ENCODE peak calls at places on chromosomes 13 and 19, in four cellular contexts. E is IMR-90, I is heart right ventricle, M is gastrocnemius medialis. Y is an unnamed sample.

GRCh38 chr13:33797622-33798021 is 20.3 kb upstream of the RFC3 start:
- DNase-seq in M (no peak), I (no peak), E (no peak), Y (no peak)

GRCh38 chr13:74575729-74576125 is 441.5 kb upstream of the KLF12 start:
- DNase-seq in E (peak; percentile 33), I (peak; percentile 88), M (peak; percentile 19), Y (no peak)

GRCh38 chr19:13100031-13100588 is 2.5 kb downstream of the LYL1 start:
- DNase-seq in I (no peak), E (no peak), M (no peak), Y (no peak)

GRCh38 chr13:79392882-79393563 is 13.0 kb downstream of the RBM26 start:
- DNase-seq in E (peak; percentile 68), M (no peak), I (no peak), Y (no peak)

GRCh38 chr19:1068111-1069001 is 1.4 kb downstream of the ARHGAP45 start:
- DNase-seq in I (peak; percentile 61), E (no peak), M (no peak), Y (no peak)

GRCh38 chr13:68170961-68171360 is 940.8 kb upstream of the PCDH9 start:
- DNase-seq in I (no peak), M (no peak), E (no peak), Y (no peak)

GRCh38 chr13:96141032-96141431 is 51.1 kb downstream of the HS6ST3 start:
- DNase-seq in E (peak; percentile 2), I (no peak), M (no peak), Y (no peak)

GRCh38 chr13:52096748-52097147 is 32.1 kb downstream of the NEK5 start:
- DNase-seq in I (no peak), M (no peak), E (no peak), Y (no peak)

GRCh38 chr13:98274921-98275487 is 97.9 kb upstream of the RNF113B start:
- DNase-seq in I (no peak), M (no peak), E (peak; percentile 87), Y (no peak)

GRCh38 chr19:22595918-22596341 is 38.2 kb upstream of the ZNF492 start:
- DNase-seq in E (no peak), I (peak; percentile 68), M (no peak), Y (no peak)

GRCh38 chr19:47523473-47523872 is 8.6 kb upstream of the NAPA start:
- DNase-seq in M (no peak), I (no peak), E (no peak), Y (no peak)

GRCh38 chr19:41958367-41959055 is 610 bp downstream of the RABAC1 start:
- DNase-seq in E (peak; percentile 62), M (peak; percentile 54), I (peak; percentile 86), Y (peak; percentile 68)

GRCh38 chr19:13054605-13055212 is 47.9 kb downstream of the LYL1 start:
- DNase-seq in M (no peak), I (no peak), E (no peak), Y (peak; percentile 75)

GRCh38 chr19:912181-913079 is 589 bp downstream of the R3HDM4 start:
- DNase-seq in E (no peak), I (no peak), M (no peak), Y (no peak)

GRCh38 chr13:32468502-32469147 is 40.7 kb upstream of the N4BP2L1 start:
- DNase-seq in I (no peak), M (no peak), E (no peak), Y (no peak)

GRCh38 chr13:61255035-61255796 is 160.4 kb downstream of the PCDH20 start:
- DNase-seq in M (no peak), E (no peak), I (no peak), Y (no peak)

GRCh38 chr19:7605490-7606222 is 10.0 kb downstream of the CAMSAP3 start:
- DNase-seq in M (no peak), I (no peak), E (no peak), Y (peak; percentile 22)

GRCh38 chr13:68929055-68929454 is 1178.6 kb upstream of the ATXN8OS start:
- DNase-seq in M (no peak), E (no peak), I (no peak), Y (no peak)

GRCh38 chr19:18097217-18097992 is at the start of gene MAST3:
- DNase-seq in I (peak; percentile 82), E (peak; percentile 67), M (peak; percentile 65), Y (peak; percentile 84)

GRCh38 chr13:98195054-98195791 is 18.2 kb upstream of the RNF113B start:
- DNase-seq in M (no peak), I (no peak), E (no peak), Y (no peak)

GRCh38 chr13:40220299-40220935 is 446.0 kb downstream of the FOXO1 start:
- DNase-seq in M (no peak), I (no peak), E (no peak), Y (no peak)

GRCh38 chr13:21034602-21035190 is 26.7 kb downstream of the LATS2 start:
- DNase-seq in E (no peak), M (peak; percentile 66), I (peak; percentile 37), Y (no peak)
- H3K27ac ChIP-seq in E (no peak overlapping the region), M (peak overlapping the region; percentile 89), I (peak overlapping the region; percentile 86), Y (no peak overlapping the region)

DNA sequence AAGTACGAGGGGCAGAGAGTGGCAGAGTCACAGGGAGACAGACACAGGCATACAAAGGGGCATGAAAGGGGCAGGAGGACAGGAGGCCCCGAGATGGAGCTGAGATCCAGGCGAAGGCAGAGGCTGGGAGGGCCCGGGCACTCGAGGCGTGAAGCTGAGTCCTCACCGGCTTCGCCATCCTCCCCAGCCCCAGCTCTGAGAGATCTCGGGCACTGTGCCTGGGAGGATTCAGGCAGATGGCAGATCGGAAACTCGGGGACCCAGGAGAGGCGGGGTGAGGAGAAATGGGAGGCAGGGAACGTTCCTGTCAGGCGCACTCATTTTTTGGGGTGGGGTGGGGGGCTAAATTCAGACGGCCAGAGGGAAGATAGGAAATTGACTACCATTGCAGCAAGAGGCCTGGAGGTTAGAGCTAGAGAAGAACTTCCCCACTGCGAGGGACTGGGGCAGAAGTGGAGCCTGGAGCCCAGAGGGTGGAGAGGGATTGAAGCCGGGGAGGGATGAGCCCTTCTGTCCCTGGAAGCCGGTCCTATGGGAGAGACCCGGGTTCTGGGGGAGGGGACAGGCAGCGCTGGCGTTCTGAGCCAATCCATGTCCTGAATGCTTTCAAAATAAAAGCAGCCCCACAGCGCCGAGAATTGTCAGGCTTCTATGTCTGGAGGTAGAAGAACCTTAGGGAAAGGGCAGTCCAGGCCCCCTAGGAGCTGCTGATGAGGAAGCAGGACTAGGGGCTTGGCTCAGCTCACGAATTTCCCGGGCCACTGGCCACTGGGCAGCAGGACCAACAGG is 12.6 kb downstream of the LRRC4B start:
- DNase-seq in M (no peak), E (no peak), I (peak; percentile 39), Y (no peak)
- H3K9me3 ChIP-seq in M (no peaks in the 10 kb centered on the region), E (no peaks in the 10 kb centered on the region), I (no peaks in the 10 kb centered on the region), Y (no peaks in the 10 kb centered on the region)

DNA sequence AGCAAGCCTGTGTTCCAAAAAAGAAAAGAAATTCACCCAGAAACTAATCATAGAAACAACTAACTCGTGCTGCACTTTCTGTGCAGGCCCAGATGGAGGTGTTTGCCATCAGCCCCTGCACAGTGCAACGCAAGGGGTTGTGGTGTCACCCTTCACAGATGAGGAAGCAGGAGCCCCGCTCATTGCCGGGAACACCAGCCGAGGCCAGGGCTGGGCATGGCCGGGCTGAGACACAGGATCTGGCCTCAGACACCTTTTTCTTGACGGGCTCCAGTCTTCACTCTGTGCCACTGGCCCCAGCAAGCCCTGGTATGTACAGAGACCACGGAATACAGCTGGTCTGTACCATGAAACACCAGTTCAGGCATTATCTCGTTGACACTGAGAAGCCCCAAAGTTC is 43.1 kb downstream of the CUL4A start:
- DNase-seq in M (no peak), I (no peak), E (no peak), Y (no peak)
- H3K36me3 ChIP-seq in M (no peaks in the 10 kb centered on the region), I (peaks cover 100% of the 10 kb centered on the region), E (peaks cover 61% of the 10 kb centered on the region), Y (peaks cover 73% of the 10 kb centered on the region)

GRCh38 chr19:38360351-38360750 is 14.0 kb upstream of the PSMD8 start:
- DNase-seq in E (no peak), M (no peak), I (no peak), Y (no peak)

GRCh38 chr19:38359242-38360021 is 14.9 kb upstream of the PSMD8 start:
- DNase-seq in E (no peak), I (no peak), M (no peak), Y (no peak)

GRCh38 chr19:38351865-38352395 is 16.3 kb downstream of the CATSPERG start:
- DNase-seq in E (no peak), I (no peak), M (no peak), Y (no peak)

GRCh38 chr19:38358071-38358470 is 16.3 kb upstream of the PSMD8 start:
- DNase-seq in E (no peak), I (no peak), M (no peak), Y (no peak)

DNA sequence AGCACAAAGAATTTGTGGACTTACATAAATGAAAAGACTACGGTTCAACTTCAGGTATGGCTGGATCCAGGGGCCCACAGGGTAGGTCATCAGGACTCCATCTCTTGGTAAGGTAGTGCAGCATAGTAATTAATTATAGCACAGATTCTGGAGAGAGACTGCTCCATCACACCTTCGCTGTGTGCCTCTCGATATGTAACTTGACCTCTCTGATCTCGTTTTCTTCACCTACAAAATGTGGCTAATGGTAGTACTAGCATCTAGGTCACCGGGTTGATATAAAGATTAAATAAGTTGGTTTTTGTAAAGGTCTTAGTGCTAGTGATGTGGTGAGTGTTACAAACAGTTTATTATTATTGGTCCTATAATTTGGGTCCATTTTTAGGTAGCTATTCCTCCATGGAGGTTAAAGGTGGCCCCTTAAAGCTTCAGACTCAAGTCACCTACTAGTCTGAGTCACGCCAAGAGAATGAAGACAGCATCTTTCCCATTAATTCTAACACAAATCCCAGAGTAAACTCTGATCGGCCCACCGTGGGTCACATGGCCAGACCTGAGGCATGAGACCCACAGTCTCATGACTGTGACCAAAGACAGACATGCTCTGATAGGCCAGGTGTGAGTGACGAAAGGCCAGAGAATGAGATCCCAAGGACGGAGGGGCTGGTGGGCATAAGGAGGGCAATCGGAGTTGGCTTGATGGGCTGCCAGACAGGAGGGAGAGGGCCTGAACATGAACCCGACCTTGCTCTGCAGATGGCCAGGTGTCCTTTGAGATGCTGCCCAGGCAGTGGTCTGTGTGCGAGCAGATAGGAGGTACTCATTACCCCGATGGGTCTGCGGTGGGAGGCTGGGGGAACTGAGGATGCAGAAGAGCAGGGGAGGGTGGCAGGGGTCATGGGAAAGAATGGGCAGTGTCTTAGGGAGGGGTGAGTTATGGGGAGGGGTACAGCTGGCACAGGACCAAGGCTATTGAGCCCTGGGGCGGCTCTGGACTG is 18.3 kb upstream of the PSMD8 start:
- DNase-seq in I (no peak), M (no peak), E (no peak), Y (no peak)
- H3K27ac ChIP-seq in I (no peak overlapping the region), M (no peak overlapping the region), E (no peak overlapping the region), Y (no peak overlapping the region)

GRCh38 chr13:48072304-48072703 is 22.6 kb downstream of the MED4 start:
- DNase-seq in I (no peak), M (no peak), E (no peak), Y (no peak)
- H3K9me3 ChIP-seq in I (peaks cover 32% of the 10 kb centered on the region), M (peaks cover 18% of the 10 kb centered on the region), E (peaks cover 40% of the 10 kb centered on the region), Y (peaks cover 4% of the 10 kb centered on the region)

DNA sequence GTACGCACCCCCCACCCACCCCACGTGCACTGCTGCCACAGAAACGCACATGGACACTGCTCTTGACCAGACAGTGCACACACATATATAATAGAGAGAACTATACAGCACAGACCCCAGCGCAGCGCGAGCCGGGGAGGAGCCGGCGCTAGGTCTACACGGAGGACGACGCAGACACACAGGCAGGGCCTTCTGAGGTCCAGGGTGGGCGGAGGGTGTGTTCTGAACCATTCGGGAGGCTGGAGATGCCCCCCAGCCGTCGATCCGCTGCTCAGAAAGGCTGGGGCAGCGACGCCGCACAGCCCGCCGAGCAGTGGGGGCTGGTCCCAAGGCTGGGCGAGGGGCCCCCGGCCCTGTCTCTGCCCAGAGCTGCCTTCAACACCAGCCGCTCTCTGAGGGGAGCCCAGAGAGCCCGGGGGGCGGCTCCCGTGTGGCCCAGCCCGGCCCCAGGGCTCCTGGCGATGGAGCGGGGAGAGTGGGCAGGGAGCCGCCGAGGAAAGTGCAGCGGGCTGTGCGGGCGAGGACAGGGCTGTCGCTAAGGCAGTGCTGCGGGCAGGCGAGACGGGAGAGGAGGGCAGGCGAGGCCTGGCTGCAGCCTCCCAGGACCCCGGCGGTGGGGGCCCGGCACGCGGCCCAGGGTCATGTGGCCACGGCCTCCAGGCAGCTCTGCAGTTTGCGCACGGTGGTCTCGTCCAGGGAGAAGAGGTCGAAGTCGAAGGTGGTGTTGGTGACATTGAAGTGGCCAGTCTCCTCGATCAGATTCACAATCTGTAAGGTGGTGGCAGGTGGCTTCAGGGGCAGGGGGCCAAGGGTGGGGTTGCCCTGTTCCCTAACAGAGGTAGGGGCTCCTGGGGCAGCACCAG is 67.1 kb downstream of the MLLT1 start:
- DNase-seq in M (peak; percentile 9), E (no peak), I (no peak), Y (no peak)
- H3K36me3 ChIP-seq in M (no peaks in the 10 kb centered on the region), E (peaks cover 23% of the 10 kb centered on the region), I (peaks cover 45% of the 10 kb centered on the region), Y (peaks cover 37% of the 10 kb centered on the region)